ENCODE peak calls at places on chromosomes 7 and 10, in ten cellular contexts. One of them, this sample, is unnamed.
A peak's percentile ranks its signal among the peaks of the same experiment; 100 is the strongest.

GRCh38 chr10:130515670-130516069 is 379.5 kb downstream of the GLRX3 start:
- DNase-seq in brain microvascular endothelial cell: no peak
- DNase-seq in lung: no peak
- DNase-seq in activated CD8-positive, alpha-beta T cell treated with anti-CD3 and anti-CD28 coated beads for 36 hours: no peak
- DNase-seq in kidney epithelial cell: no peak
- DNase-seq in astrocyte of the spinal cord: no peak
- DNase-seq in PC-9: no peak
- DNase-seq in PC-3: no peak
- DNase-seq in astrocyte: no peak
- DNase-seq in pancreas: no peak
- DNase-seq in this sample: no peak

GRCh38 chr7:44889096-44889775 is 3.9 kb upstream of the PURB start:
- DNase-seq in activated CD8-positive, alpha-beta T cell treated with anti-CD3 and anti-CD28 coated beads for 36 hours: no peak
- DNase-seq in PC-3: no peak
- DNase-seq in PC-9: no peak
- DNase-seq in kidney epithelial cell: no peak
- DNase-seq in pancreas: no peak
- DNase-seq in astrocyte: no peak
- DNase-seq in lung: no peak
- DNase-seq in brain microvascular endothelial cell: no peak
- DNase-seq in astrocyte of the spinal cord: no peak
- DNase-seq in this sample: no peak

GRCh38 chr10:27223964-27224363 is 16.6 kb downstream of the ACBD5 start:
- DNase-seq in lung: peak; percentile 39
- DNase-seq in PC-9: peak; percentile 15
- DNase-seq in astrocyte of the spinal cord: peak; percentile 39
- DNase-seq in PC-3: peak; percentile 51
- DNase-seq in brain microvascular endothelial cell: peak; percentile 18
- DNase-seq in astrocyte: no peak
- DNase-seq in kidney epithelial cell: no peak
- DNase-seq in activated CD8-positive, alpha-beta T cell treated with anti-CD3 and anti-CD28 coated beads for 36 hours: peak; percentile 64
- DNase-seq in pancreas: peak; percentile 33
- DNase-seq in this sample: no peak

GRCh38 chr10:124611738-124612137 is 132.4 kb downstream of the FAM53B start:
- DNase-seq in kidney epithelial cell: no peak
- DNase-seq in pancreas: no peak
- DNase-seq in brain microvascular endothelial cell: no peak
- DNase-seq in activated CD8-positive, alpha-beta T cell treated with anti-CD3 and anti-CD28 coated beads for 36 hours: peak; percentile 60
- DNase-seq in astrocyte: no peak
- DNase-seq in PC-3: no peak
- DNase-seq in lung: no peak
- DNase-seq in astrocyte of the spinal cord: no peak
- DNase-seq in PC-9: no peak
- DNase-seq in this sample: no peak

GRCh38 chr7:54260868-54261475 is 281.2 kb upstream of the VSTM2A start:
- DNase-seq in PC-3: peak; percentile 81
- DNase-seq in kidney epithelial cell: peak; percentile 63
- DNase-seq in pancreas: no peak
- DNase-seq in activated CD8-positive, alpha-beta T cell treated with anti-CD3 and anti-CD28 coated beads for 36 hours: no peak
- DNase-seq in astrocyte: peak; percentile 2
- DNase-seq in astrocyte of the spinal cord: peak; percentile 84
- DNase-seq in brain microvascular endothelial cell: no peak
- DNase-seq in PC-9: no peak
- DNase-seq in lung: no peak
- DNase-seq in this sample: no peak

GRCh38 chr10:37681617-37681999 is 175.8 kb downstream of the ZNF248 start:
- DNase-seq in kidney epithelial cell: no peak
- DNase-seq in astrocyte of the spinal cord: no peak
- DNase-seq in activated CD8-positive, alpha-beta T cell treated with anti-CD3 and anti-CD28 coated beads for 36 hours: no peak
- DNase-seq in pancreas: no peak
- DNase-seq in brain microvascular endothelial cell: no peak
- DNase-seq in astrocyte: no peak
- DNase-seq in PC-9: no peak
- DNase-seq in PC-3: no peak
- DNase-seq in lung: no peak
- DNase-seq in this sample: no peak

GRCh38 chr7:25495342-25495855 is 267.1 kb upstream of the NPVF start:
- DNase-seq in PC-3: no peak
- DNase-seq in brain microvascular endothelial cell: no peak
- DNase-seq in kidney epithelial cell: no peak
- DNase-seq in pancreas: no peak
- DNase-seq in lung: no peak
- DNase-seq in astrocyte of the spinal cord: no peak
- DNase-seq in astrocyte: no peak
- DNase-seq in activated CD8-positive, alpha-beta T cell treated with anti-CD3 and anti-CD28 coated beads for 36 hours: no peak
- DNase-seq in PC-9: no peak
- DNase-seq in this sample: no peak

GRCh38 chr7:97027427-97028234 is 3.0 kb upstream of the DLX5 start:
- DNase-seq in astrocyte of the spinal cord: peak; percentile 80
- DNase-seq in activated CD8-positive, alpha-beta T cell treated with anti-CD3 and anti-CD28 coated beads for 36 hours: peak; percentile 77
- DNase-seq in kidney epithelial cell: peak; percentile 25
- DNase-seq in PC-3: peak; percentile 83
- DNase-seq in brain microvascular endothelial cell: peak; percentile 76
- DNase-seq in astrocyte: peak; percentile 63
- DNase-seq in pancreas: peak; percentile 58
- DNase-seq in lung: peak; percentile 69
- DNase-seq in PC-9: peak; percentile 67
- DNase-seq in this sample: no peak

GRCh38 chr10:6035101-6035834 is 26.9 kb downstream of the IL2RA start:
- DNase-seq in PC-3: no peak
- DNase-seq in lung: peak; percentile 21
- DNase-seq in pancreas: no peak
- DNase-seq in kidney epithelial cell: no peak
- DNase-seq in brain microvascular endothelial cell: no peak
- DNase-seq in astrocyte of the spinal cord: no peak
- DNase-seq in astrocyte: no peak
- DNase-seq in activated CD8-positive, alpha-beta T cell treated with anti-CD3 and anti-CD28 coated beads for 36 hours: peak; percentile 32
- DNase-seq in PC-9: no peak
- DNase-seq in this sample: no peak

GRCh38 chr10:100705139-100705538 is 40.2 kb upstream of the PAX2 start:
- DNase-seq in kidney epithelial cell: no peak
- DNase-seq in PC-3: no peak
- DNase-seq in brain microvascular endothelial cell: no peak
- DNase-seq in lung: no peak
- DNase-seq in PC-9: no peak
- DNase-seq in activated CD8-positive, alpha-beta T cell treated with anti-CD3 and anti-CD28 coated beads for 36 hours: no peak
- DNase-seq in astrocyte of the spinal cord: no peak
- DNase-seq in pancreas: no peak
- DNase-seq in astrocyte: no peak
- DNase-seq in this sample: no peak

GRCh38 chr7:131007439-131008330 is 273.7 kb upstream of the KLF14 start:
- DNase-seq in PC-3: peak; percentile 97
- DNase-seq in pancreas: peak; percentile 45
- DNase-seq in astrocyte of the spinal cord: peak; percentile 82
- DNase-seq in kidney epithelial cell: no peak
- DNase-seq in astrocyte: peak; percentile 65
- DNase-seq in brain microvascular endothelial cell: peak; percentile 72
- DNase-seq in lung: peak; percentile 65
- DNase-seq in PC-9: peak; percentile 70
- DNase-seq in activated CD8-positive, alpha-beta T cell treated with anti-CD3 and anti-CD28 coated beads for 36 hours: peak; percentile 79
- DNase-seq in this sample: no peak
- TF ChIP-seq CTCF in PC-3: peak; percentile 77
- TF ChIP-seq CTCF in pancreas: peak; percentile 14
- TF ChIP-seq CTCF in astrocyte of the spinal cord: peak; percentile 58
- TF ChIP-seq CTCF in kidney epithelial cell: peak; percentile 63
- TF ChIP-seq CTCF in astrocyte: peak; percentile 46
- TF ChIP-seq CTCF in brain microvascular endothelial cell: peak; percentile 73
- TF ChIP-seq CTCF in lung: peak; percentile 37
- TF ChIP-seq CTCF in PC-9: peak; percentile 71
- TF ChIP-seq CTCF in activated CD8-positive, alpha-beta T cell treated with anti-CD3 and anti-CD28 coated beads for 36 hours: peak; percentile 59
- TF ChIP-seq CTCF in this sample: no peak

GRCh38 chr10:24950439-24950838 is 2.0 kb downstream of the PRTFDC1 start:
- DNase-seq in astrocyte: no peak
- DNase-seq in astrocyte of the spinal cord: no peak
- DNase-seq in PC-3: no peak
- DNase-seq in activated CD8-positive, alpha-beta T cell treated with anti-CD3 and anti-CD28 coated beads for 36 hours: no peak
- DNase-seq in pancreas: no peak
- DNase-seq in brain microvascular endothelial cell: no peak
- DNase-seq in kidney epithelial cell: no peak
- DNase-seq in lung: no peak
- DNase-seq in PC-9: no peak
- DNase-seq in this sample: no peak

GRCh38 chr10:24952146-24952700 is at the start of gene PRTFDC1:
- DNase-seq in kidney epithelial cell: no peak
- DNase-seq in pancreas: peak; percentile 23
- DNase-seq in brain microvascular endothelial cell: no peak
- DNase-seq in astrocyte: no peak
- DNase-seq in activated CD8-positive, alpha-beta T cell treated with anti-CD3 and anti-CD28 coated beads for 36 hours: peak; percentile 48
- DNase-seq in PC-9: peak; percentile 39
- DNase-seq in PC-3: peak; percentile 20
- DNase-seq in lung: no peak
- DNase-seq in astrocyte of the spinal cord: no peak
- DNase-seq in this sample: peak; percentile 18

GRCh38 chr10:24951201-24952145 is 933 bp downstream of the PRTFDC1 start:
- DNase-seq in lung: no peak
- DNase-seq in astrocyte: no peak
- DNase-seq in PC-9: peak; percentile 49
- DNase-seq in brain microvascular endothelial cell: no peak
- DNase-seq in pancreas: peak; percentile 4
- DNase-seq in astrocyte of the spinal cord: no peak
- DNase-seq in kidney epithelial cell: no peak
- DNase-seq in PC-3: no peak
- DNase-seq in activated CD8-positive, alpha-beta T cell treated with anti-CD3 and anti-CD28 coated beads for 36 hours: peak; percentile 62
- DNase-seq in this sample: no peak

GRCh38 chr10:24953350-24954074 is 1.1 kb upstream of the PRTFDC1 start:
- DNase-seq in brain microvascular endothelial cell: no peak
- DNase-seq in astrocyte: peak; percentile 41
- DNase-seq in astrocyte of the spinal cord: no peak
- DNase-seq in PC-9: no peak
- DNase-seq in PC-3: peak; percentile 12
- DNase-seq in pancreas: no peak
- DNase-seq in activated CD8-positive, alpha-beta T cell treated with anti-CD3 and anti-CD28 coated beads for 36 hours: no peak
- DNase-seq in kidney epithelial cell: no peak
- DNase-seq in lung: no peak
- DNase-seq in this sample: no peak

DNA sequence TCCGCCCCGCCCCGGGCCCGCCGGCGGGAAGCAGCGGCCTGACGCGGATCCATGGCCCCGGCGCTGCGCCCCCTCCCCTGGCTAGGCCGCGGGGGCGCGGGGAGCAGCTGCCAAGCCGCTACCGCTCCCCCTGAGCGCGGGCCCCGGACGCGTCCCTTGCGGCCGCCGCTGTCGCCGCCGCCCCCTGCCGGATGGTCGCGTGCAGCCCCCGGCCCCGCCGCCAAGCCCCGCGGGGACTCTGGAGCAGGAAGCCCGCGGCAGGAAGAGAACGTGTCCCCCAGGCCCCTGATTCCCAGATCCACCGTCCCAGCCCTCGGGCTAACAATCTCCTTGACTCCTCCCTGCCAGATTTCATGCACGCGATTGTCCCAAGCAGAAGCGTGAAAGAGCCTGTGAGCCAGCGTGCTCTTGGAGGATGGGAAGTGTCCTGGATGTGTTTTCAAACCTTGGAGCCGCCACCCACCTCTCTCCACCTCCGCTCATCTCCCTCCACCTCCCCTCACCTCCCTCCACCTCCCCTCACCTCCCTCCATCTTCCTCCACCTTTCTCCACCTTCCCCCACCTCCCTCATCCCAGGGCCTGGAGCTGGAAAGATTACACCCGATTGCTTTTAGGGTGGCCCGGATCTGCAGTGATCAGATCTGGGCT is 419 bp upstream of the PRTFDC1 start:
- DNase-seq in activated CD8-positive, alpha-beta T cell treated with anti-CD3 and anti-CD28 coated beads for 36 hours: peak; percentile 43
- DNase-seq in PC-9: peak; percentile 39
- DNase-seq in PC-3: peak; percentile 39
- DNase-seq in astrocyte: peak; percentile 35
- DNase-seq in lung: no peak
- DNase-seq in astrocyte of the spinal cord: no peak
- DNase-seq in pancreas: peak; percentile 24
- DNase-seq in kidney epithelial cell: no peak
- DNase-seq in brain microvascular endothelial cell: peak; percentile 20
- DNase-seq in this sample: peak; percentile 48
- TF ChIP-seq CTCF in activated CD8-positive, alpha-beta T cell treated with anti-CD3 and anti-CD28 coated beads for 36 hours: peak; percentile 43
- TF ChIP-seq CTCF in PC-9: no peak
- TF ChIP-seq CTCF in PC-3: no peak
- TF ChIP-seq CTCF in astrocyte: no peak
- TF ChIP-seq CTCF in lung: peak; percentile 12
- TF ChIP-seq CTCF in astrocyte of the spinal cord: peak; percentile 27
- TF ChIP-seq CTCF in pancreas: peak; percentile 16
- TF ChIP-seq CTCF in kidney epithelial cell: peak; percentile 15
- TF ChIP-seq CTCF in brain microvascular endothelial cell: no peak
- TF ChIP-seq CTCF in this sample: no peak

DNA sequence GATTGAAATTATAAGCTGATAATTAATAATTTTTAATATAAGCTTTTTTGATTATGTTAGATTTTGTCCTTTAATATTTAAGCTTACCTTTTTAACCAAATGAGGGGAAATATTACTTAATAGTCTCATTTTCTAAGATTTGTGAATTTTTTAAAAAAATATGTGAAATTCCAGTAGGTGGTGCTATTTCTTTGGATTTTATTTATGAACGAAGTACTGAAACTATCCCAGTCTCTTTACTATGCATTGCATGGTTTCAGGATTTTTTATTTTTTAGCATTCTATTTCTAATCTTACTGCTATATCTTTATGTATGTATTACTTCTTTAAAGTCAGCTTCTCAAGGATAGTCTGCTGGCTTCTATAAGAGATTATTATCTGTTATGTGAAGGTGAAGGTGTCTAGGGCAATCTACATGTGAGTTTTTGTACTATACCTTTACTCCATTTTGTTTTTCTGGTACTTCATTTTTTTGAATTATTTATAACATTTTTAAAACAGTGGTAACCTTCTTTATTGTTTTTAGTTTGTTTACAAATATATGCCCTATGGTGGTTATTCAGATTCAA is 78.3 kb downstream of the ATRNL1 start:
- DNase-seq in PC-3: peak; percentile 28
- DNase-seq in lung: no peak
- DNase-seq in activated CD8-positive, alpha-beta T cell treated with anti-CD3 and anti-CD28 coated beads for 36 hours: no peak
- DNase-seq in astrocyte: no peak
- DNase-seq in brain microvascular endothelial cell: no peak
- DNase-seq in astrocyte of the spinal cord: peak; percentile 22
- DNase-seq in kidney epithelial cell: no peak
- DNase-seq in pancreas: no peak
- DNase-seq in PC-9: no peak
- DNase-seq in this sample: no peak
- TF ChIP-seq CTCF in PC-3: peak; percentile 49
- TF ChIP-seq CTCF in lung: no peak
- TF ChIP-seq CTCF in activated CD8-positive, alpha-beta T cell treated with anti-CD3 and anti-CD28 coated beads for 36 hours: peak; percentile 51
- TF ChIP-seq CTCF in astrocyte: peak; percentile 26
- TF ChIP-seq CTCF in brain microvascular endothelial cell: no peak
- TF ChIP-seq CTCF in astrocyte of the spinal cord: peak; percentile 25
- TF ChIP-seq CTCF in kidney epithelial cell: peak; percentile 36
- TF ChIP-seq CTCF in pancreas: no peak
- TF ChIP-seq CTCF in PC-9: peak; percentile 62
- TF ChIP-seq CTCF in this sample: no peak

DNA sequence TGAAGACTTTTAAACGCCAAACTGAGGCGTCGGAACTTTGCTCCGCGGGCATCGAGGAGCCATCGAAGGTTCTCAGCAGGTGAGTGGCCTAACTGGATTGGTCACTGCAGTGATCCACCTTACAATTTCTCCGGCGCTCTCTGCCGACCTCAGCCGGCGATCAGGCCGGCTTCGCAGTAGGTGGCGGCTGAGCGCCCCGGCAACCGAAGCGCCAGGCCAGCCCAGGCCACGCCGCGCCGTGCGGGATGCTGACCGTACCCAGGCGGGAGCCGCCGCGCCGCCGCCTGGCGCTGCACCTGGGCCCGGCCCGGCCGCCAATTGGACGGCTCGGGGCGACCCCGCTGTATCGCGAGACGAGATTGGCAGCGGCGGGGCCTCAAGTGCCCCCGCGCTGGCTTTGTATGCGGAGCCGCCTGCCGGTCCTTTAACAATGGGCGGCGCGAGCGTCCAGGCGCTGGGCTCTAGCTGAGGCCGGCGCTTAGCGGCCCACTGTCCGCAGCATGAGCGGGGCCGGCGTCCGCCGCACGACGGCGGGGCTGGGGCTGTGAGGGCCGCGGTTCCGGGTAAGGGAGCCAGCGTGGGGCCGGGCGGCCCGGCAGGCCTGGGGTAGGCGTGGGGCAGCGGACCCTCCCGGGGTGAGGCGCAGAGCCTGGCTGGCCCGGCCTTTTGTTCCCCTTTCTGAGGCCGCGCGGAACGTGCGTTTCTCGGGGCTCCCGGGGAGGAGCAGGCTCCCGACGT is at the start of gene CCNJ:
- DNase-seq in lung: peak; percentile 85
- DNase-seq in pancreas: peak; percentile 84
- DNase-seq in PC-9: peak; percentile 81
- DNase-seq in astrocyte: peak; percentile 81
- DNase-seq in astrocyte of the spinal cord: peak; percentile 91
- DNase-seq in brain microvascular endothelial cell: peak; percentile 81
- DNase-seq in kidney epithelial cell: peak; percentile 59
- DNase-seq in PC-3: peak; percentile 87
- DNase-seq in activated CD8-positive, alpha-beta T cell treated with anti-CD3 and anti-CD28 coated beads for 36 hours: peak; percentile 87
- DNase-seq in this sample: peak; percentile 83
- TF ChIP-seq CTCF in lung: no peak
- TF ChIP-seq CTCF in pancreas: no peak
- TF ChIP-seq CTCF in PC-9: no peak
- TF ChIP-seq CTCF in astrocyte: no peak
- TF ChIP-seq CTCF in astrocyte of the spinal cord: no peak
- TF ChIP-seq CTCF in brain microvascular endothelial cell: no peak
- TF ChIP-seq CTCF in kidney epithelial cell: no peak
- TF ChIP-seq CTCF in PC-3: no peak
- TF ChIP-seq CTCF in activated CD8-positive, alpha-beta T cell treated with anti-CD3 and anti-CD28 coated beads for 36 hours: no peak
- TF ChIP-seq CTCF in this sample: no peak